ENCODE peak calls at places on chromosomes 4 and X, in four cellular contexts. X, U, F and I are unnamed samples.

GRCh38 chrX:118702741-118703140 is 24.7 kb upstream of the IL13RA1 start:
- DNase-seq in X (no peak), U (no peak), F (peak), I (no peak)

GRCh38 chrX:71618303-71618721 is at the start of gene CXCR3:
- DNase-seq in X (no peak), U (no peak), F (peak), I (no peak)

GRCh38 chrX:16474511-16474910 is 175.4 kb upstream of the S100G start:
- DNase-seq in X (no peak), U (no peak), F (no peak), I (no peak)

GRCh38 chrX:64642482-64642881 is 247.2 kb upstream of the MTMR8 start:
- DNase-seq in X (no peak), U (no peak), F (no peak), I (no peak)

GRCh38 chr4:2059726-2060577 is 825 bp downstream of the NAT8L start:
- DNase-seq in X (peak), U (peak), F (no peak), I (no peak)

GRCh38 chrX:53831662-53832635 is 145.4 kb upstream of the HUWE1 start:
- DNase-seq in X (peak), U (peak), F (peak), I (peak)

GRCh38 chr4:147596976-147597375 is 20.2 kb upstream of the TMEM184C start:
- DNase-seq in X (peak), U (no peak), F (peak), I (peak)

GRCh38 chr4:119693127-119693526 is 64.5 kb upstream of the PDE5A start:
- DNase-seq in X (no peak), U (no peak), F (peak), I (no peak)

GRCh38 chr4:154208424-154208823 is 283.2 kb downstream of the DCHS2 start:
- DNase-seq in X (no peak), U (no peak), F (peak), I (no peak)

GRCh38 chrX:78139160-78140123 is at the start of gene TAF9B:
- DNase-seq in X (peak), U (peak), F (peak), I (peak)